ENCODE peak calls at places on chromosomes 16 and 17, in four cellular contexts. S is H1, R is K562, F is GM12878. M is an unnamed sample.

GRCh38 chr17:39927101-39927927 is at the start of the genes LRRC3C and ORMDL3:
- DNase-seq in S (peak), R (peak), F (no peak), M (peak)

GRCh38 chr17:31467502-31468256 is 76.2 kb downstream of the RAB11FIP4 start:
- DNase-seq in S (peak), R (no peak), F (no peak), M (peak)

GRCh38 chr17:38585805-38586529 is 19.8 kb downstream of the SRCIN1 start:
- DNase-seq in S (no peak), R (no peak), F (no peak), M (no peak)

GRCh38 chr16:66930189-66930588 is 4.0 kb downstream of the CIAO2B start:
- DNase-seq in S (no peak), R (peak), F (no peak), M (peak)

GRCh38 chr17:29412780-29413565 is 22.8 kb downstream of the TAOK1 start:
- DNase-seq in S (peak), R (no peak), F (no peak), M (no peak)

GRCh38 chr17:43758086-43758485 is 505 bp downstream of the SOST start:
- DNase-seq in S (no peak), R (no peak), F (no peak), M (no peak)

GRCh38 chr17:57366558-57367351 is 110.4 kb downstream of the MSI2 start:
- DNase-seq in S (no peak), R (peak), F (no peak), M (peak)

GRCh38 chr16:2857451-2858244 is at the start of gene PRSS22:
- DNase-seq in S (peak), R (no peak), F (no peak), M (no peak)

GRCh38 chr16:84973226-84973625 is 38.1 kb downstream of the ZDHHC7 start:
- DNase-seq in S (no peak), R (no peak), F (no peak), M (no peak)

GRCh38 chr17:42317256-42317966 is 29.1 kb downstream of the STAT5A start:
- DNase-seq in S (no peak), R (peak), F (no peak), M (no peak)

GRCh38 chr17:48515925-48516900 is 14.6 kb downstream of the HOXB1 start:
- DNase-seq in S (no peak), R (no peak), F (no peak), M (no peak)

GRCh38 chr16:70766176-70766575 is 34.8 kb downstream of the VAC14 start:
- DNase-seq in S (no peak), R (no peak), F (no peak), M (no peak)

GRCh38 chr16:35525979-35526590 is 2066.7 kb downstream of the TP53TG3F start:
- DNase-seq in S (no peak), R (no peak), F (no peak), M (no peak)

GRCh38 chr17:75181608-75182318 is 996 bp downstream of the SUMO2 start:
- DNase-seq in S (no peak), R (peak), F (no peak), M (no peak)

GRCh38 chr17:47905221-47905733 is 9.2 kb downstream of the SP2 start:
- DNase-seq in S (no peak), R (no peak), F (no peak), M (peak)

GRCh38 chr17:38579934-38580333 is 25.8 kb downstream of the SRCIN1 start:
- DNase-seq in S (peak), R (peak), F (no peak), M (peak)

GRCh38 chr16:69012906-69013305 is 92.5 kb upstream of the HAS3 start:
- DNase-seq in S (no peak), R (no peak), F (no peak), M (no peak)

GRCh38 chr17:40936437-40936971 is 942 bp downstream of the KRT23 start:
- DNase-seq in S (no peak), R (no peak), F (no peak), M (peak)

GRCh38 chr16:49578435-49579024 is 204.9 kb downstream of the C16orf78 start:
- DNase-seq in S (no peak), R (no peak), F (no peak), M (no peak)

GRCh38 chr16:15644306-15644961 is 1.5 kb upstream of the MARF1 start:
- DNase-seq in S (no peak), R (peak), F (no peak), M (peak)

GRCh38 chr16:88473666-88474534 is 20.8 kb downstream of the ZFPM1 start:
- DNase-seq in S (no peak), R (peak), F (no peak), M (no peak)

GRCh38 chr16:55912022-55912421 is 36.8 kb upstream of the CES5A start:
- DNase-seq in S (no peak), R (no peak), F (no peak), M (no peak)

GRCh38 chr16:67284699-67285646 is 5.6 kb downstream of the PLEKHG4 start:
- DNase-seq in S (peak), R (peak), F (no peak), M (peak)

GRCh38 chr16:80852261-80852872 is 48.0 kb upstream of the CDYL2 start:
- DNase-seq in S (peak), R (peak), F (no peak), M (peak)

GRCh38 chr16:85426806-85427205 is 186.3 kb upstream of the GSE1 start:
- DNase-seq in S (no peak), R (no peak), F (no peak), M (no peak)

GRCh38 chr17:47120521-47121095 is 68.5 kb downstream of the CDC27 start:
- DNase-seq in S (no peak), R (no peak), F (no peak), M (no peak)

GRCh38 chr16:48501516-48502377 is 108.2 kb downstream of the N4BP1 start:
- DNase-seq in S (no peak), R (peak), F (no peak), M (no peak)

GRCh38 chr16:89549007-89549700 is 11.3 kb upstream of the RPL13 start:
- DNase-seq in S (no peak), R (no peak), F (no peak), M (no peak)

GRCh38 chr17:2337152-2337810 is at the start of gene SGSM2:
- DNase-seq in S (no peak), R (peak), F (no peak), M (peak)

GRCh38 chr17:5413682-5414081 is 5.8 kb downstream of the NUP88 start:
- DNase-seq in S (no peak), R (peak), F (no peak), M (no peak)

GRCh38 chr17:7063518-7064094 is 16.4 kb downstream of the CLEC10A start:
- DNase-seq in S (no peak), R (no peak), F (no peak), M (no peak)

GRCh38 chr17:72538921-72539352 is 418.1 kb downstream of the SOX9 start:
- DNase-seq in S (peak), R (no peak), F (no peak), M (no peak)

GRCh38 chr17:1490643-1491405 is 1.7 kb downstream of the MYO1C start:
- DNase-seq in S (peak), R (peak), F (no peak), M (peak)

GRCh38 chr16:52671560-52671959 is 124.6 kb upstream of the TOX3 start:
- DNase-seq in S (no peak), R (no peak), F (no peak), M (no peak)

GRCh38 chr17:14356043-14356637 is 55.3 kb downstream of the HS3ST3B1 start:
- DNase-seq in S (peak), R (no peak), F (no peak), M (no peak)

GRCh38 chr17:19347323-19348080 is 15.0 kb downstream of the B9D1 start:
- DNase-seq in S (no peak), R (no peak), F (no peak), M (no peak)

GRCh38 chr17:73705594-73705993 is 61.3 kb upstream of the SDK2 start:
- DNase-seq in S (no peak), R (no peak), F (no peak), M (no peak)

GRCh38 chr17:411416-412120 is 59.0 kb upstream of the RPH3AL start:
- DNase-seq in S (no peak), R (no peak), F (no peak), M (no peak)

GRCh38 chr17:412211-413015 is 59.8 kb upstream of the RPH3AL start:
- DNase-seq in S (peak), R (peak), F (no peak), M (peak)

GRCh38 chr17:409848-410673 is 57.5 kb upstream of the RPH3AL start:
- DNase-seq in S (peak), R (peak), F (peak), M (peak)

GRCh38 chr17:409308-409847 is 56.8 kb upstream of the RPH3AL start:
- DNase-seq in S (no peak), R (no peak), F (no peak), M (no peak)

DNA sequence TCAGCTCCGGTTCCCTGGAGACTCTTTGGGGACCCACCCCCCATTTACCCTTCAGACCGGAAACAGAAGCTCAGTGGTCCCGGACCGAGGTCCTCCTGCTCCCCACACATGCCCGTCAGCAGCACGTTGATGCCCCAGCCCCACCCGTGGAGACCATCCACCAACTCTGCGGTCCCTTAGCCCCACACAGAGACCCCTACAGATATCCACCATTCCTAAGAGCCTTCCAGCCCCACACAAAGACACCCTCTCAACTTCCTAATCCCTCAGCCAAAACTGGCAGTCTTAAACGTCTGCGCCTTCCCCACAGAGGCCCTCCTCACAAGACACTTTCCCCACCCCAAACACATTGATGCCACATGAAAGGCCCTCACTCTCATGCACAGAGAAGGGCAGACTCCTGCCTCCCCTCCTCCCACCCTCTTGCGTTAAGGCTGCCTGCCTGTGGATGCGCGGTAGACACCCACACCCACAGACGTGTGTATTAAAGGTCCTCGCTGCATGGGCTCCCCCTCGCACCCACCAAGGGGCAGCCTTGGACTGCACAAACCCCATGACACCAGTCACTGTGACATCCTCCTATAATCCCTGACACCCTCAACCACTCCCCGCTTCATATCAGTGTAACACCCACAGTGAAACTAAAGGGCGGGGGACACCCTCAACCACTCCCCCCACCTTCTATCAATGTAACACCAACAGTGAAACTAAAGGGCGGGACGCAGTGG is 58.2 kb upstream of the RPH3AL start:
- DNase-seq in S (peak), R (peak), F (no peak), M (no peak)
- TF ChIP-seq HDAC2 in S (no peak), R (no peak), F (no peak), M (no peak)

GRCh38 chr17:28335959-28336871 is 654 bp downstream of the TNFAIP1 start:
- DNase-seq in S (peak), R (peak), F (no peak), M (peak)
- TF ChIP-seq SIN3A in S (peak), R (no peak), F (no peak), M (no peak)

GRCh38 chr17:66975188-66975587 is 10.7 kb downstream of the CACNG4 start:
- DNase-seq in S (no peak), R (no peak), F (no peak), M (no peak)

GRCh38 chr17:66976379-66976663 is 11.8 kb downstream of the CACNG4 start:
- DNase-seq in S (no peak), R (no peak), F (no peak), M (no peak)

GRCh38 chr17:66978514-66979061 is 14.1 kb downstream of the CACNG4 start:
- DNase-seq in S (no peak), R (peak), F (no peak), M (no peak)

GRCh38 chr17:66976781-66977201 is 12.3 kb downstream of the CACNG4 start:
- DNase-seq in S (no peak), R (no peak), F (no peak), M (no peak)

DNA sequence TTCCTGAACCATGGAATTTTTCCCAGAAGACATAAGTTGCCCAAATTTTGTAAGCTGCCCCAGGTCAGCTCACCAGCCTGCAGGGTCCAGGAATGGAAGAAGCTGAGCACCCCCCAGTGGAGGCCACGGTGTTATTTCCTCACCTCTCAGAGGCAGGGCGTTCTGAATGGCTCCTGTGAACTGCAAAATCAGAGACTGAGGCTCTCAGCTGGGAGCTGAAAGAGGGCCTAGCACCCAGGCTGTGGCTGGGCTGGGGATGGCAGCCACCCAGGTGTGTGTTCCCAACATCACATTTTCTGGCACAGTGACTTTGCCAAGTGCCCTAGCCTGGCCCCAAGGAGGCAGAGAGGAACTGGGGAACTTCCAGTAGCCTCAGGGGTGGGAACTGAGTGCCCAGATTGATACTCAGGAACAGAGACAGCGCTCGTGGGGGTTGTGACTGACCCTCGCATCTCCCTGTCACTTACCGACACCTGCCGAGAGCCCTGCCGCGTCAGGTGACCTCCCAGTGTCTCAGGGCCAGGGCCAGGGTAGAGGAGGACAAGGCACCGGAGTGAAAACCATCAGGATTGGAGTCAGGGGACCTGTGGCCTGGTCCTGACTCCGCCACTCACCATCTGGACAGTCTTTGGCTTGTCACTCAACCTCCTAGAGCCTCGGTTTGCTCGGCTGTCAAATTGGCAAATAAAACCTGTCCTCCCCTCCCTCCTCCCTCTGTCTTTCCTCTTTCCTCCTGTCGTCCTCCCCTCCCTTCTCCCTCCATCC is 11.3 kb downstream of the CACNG4 start:
- DNase-seq in S (peak), R (peak), F (no peak), M (peak)
- TF ChIP-seq HDAC2 in S (no peak), R (no peak), F (no peak), M (no peak)

GRCh38 chr16:54281535-54282201 is 4.9 kb downstream of the IRX3 start:
- DNase-seq in S (peak), R (no peak), F (no peak), M (no peak)

GRCh38 chr16:54275956-54276355 is 10.6 kb downstream of the IRX3 start:
- DNase-seq in S (no peak), R (no peak), F (no peak), M (no peak)

GRCh38 chr16:54280751-54281150 is 5.8 kb downstream of the IRX3 start:
- DNase-seq in S (no peak), R (no peak), F (no peak), M (no peak)

GRCh38 chr16:54282202-54282922 is 4.2 kb downstream of the IRX3 start:
- DNase-seq in S (peak), R (peak), F (no peak), M (no peak)

DNA sequence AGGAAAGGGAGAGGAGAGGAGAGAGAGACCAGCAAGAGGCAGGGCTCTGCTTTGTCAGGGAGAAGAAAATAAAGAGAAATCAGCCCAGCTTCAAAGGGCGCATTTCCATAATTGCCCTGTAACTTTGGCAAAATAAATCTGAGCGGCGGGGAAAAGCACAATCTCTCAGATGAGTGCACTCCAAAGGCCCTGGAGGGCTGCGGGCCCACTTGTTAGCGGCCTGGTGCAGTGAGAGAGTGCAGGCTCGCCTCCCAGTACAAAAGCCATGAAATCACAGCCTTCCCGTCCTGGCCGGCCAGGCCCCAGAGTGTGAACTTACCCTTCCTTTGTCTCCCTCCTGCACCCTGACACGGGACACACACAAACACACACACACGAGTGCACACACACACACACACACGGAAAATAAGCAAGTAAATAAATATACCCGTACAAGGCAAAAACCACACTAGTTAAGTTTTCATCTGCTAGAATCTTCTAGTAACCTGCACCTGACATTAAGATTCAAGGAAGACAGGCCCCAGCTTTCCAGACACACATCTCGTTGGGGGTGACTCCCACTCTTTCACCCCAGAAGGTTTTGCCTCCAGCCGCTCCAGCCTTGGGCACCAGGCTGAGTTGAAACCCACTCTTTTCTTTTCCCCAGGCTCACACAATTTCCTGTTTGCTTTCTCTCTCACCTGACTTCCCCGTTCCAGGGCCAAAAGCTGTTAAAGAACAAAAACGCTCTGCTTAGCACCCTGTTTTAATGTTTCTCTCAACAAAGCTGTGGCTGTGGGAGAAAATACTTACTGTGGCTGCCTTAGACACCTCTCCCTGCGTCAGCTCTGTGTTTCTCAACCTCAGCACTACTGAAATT is 8.5 kb downstream of the IRX3 start:
- DNase-seq in S (no peak), R (no peak), F (no peak), M (no peak)
- TF ChIP-seq SIN3A in S (no peak), R (no peak), F (no peak), M (no peak)

GRCh38 chr16:57639172-57639571 is 10.7 kb downstream of the ADGRG1 start:
- DNase-seq in S (peak), R (no peak), F (no peak), M (no peak)
- TF ChIP-seq HDAC2 in S (no peak), R (no peak), F (no peak), M (no peak)

GRCh38 chr17:77436058-77436442 is 295.3 kb downstream of the SEC14L1 start:
- DNase-seq in S (peak), R (no peak), F (no peak), M (no peak)
- TF ChIP-seq SIN3A in S (no peak), R (no peak), F (no peak), M (no peak)

GRCh38 chr17:45814622-45815606 is 29.8 kb upstream of the SPPL2C start:
- DNase-seq in S (no peak), R (no peak), F (no peak), M (no peak)

GRCh38 chr17:45813051-45813731 is 29.1 kb downstream of the CRHR1 start:
- DNase-seq in S (peak), R (peak), F (no peak), M (no peak)

GRCh38 chr17:45809484-45809883 is 25.4 kb downstream of the CRHR1 start:
- DNase-seq in S (no peak), R (no peak), F (no peak), M (no peak)

GRCh38 chr17:45808845-45809244 is 24.7 kb downstream of the CRHR1 start:
- DNase-seq in S (no peak), R (no peak), F (no peak), M (no peak)

GRCh38 chr17:45812102-45812501 is 28.0 kb downstream of the CRHR1 start:
- DNase-seq in S (no peak), R (no peak), F (no peak), M (peak)
- TF ChIP-seq HDAC2 in S (no peak), R (no peak), F (no peak), M (no peak)

DNA sequence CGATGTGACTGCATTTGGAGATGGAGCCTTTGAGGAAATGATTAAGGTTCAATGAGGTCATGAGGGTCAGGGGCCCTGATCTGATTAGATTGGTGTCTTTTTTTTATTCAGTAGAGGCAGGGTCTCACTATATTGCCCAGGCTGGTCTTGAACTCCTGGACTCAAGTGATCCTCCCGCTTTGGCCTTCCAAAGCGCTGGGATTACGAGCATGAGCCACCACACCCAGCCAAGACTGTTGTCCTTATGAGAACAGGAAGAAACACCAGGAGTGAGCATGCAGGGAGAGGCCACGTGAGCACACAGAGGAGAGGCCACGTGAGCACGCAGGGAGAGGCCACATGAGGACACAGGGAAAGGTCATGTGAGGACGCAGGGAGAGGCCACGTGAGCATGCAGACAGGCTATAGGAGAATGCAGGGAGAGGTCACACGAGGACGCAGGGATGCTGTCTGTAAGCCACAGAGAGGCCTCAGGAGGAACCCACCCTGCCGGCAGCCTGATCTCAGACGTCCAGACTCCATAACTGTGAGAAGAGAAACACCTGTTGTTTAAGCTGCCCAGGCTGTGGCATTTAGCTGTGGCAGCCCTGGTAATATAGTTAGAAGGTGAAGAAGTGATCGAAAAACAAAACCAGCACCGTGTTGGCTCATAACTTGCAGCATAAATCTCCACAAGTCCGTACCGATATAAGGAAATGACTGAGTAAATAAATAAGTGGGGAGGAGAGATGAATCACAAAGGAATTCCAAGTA is 14.5 kb upstream of the CSNK1D start:
- DNase-seq in S (no peak), R (peak), F (no peak), M (peak)
- TF ChIP-seq SIN3A in S (no peak), R (peak), F (no peak), M (peak)